ENCODE peak calls at places on chromosome 9, in four cellular contexts. One of them, this sample, is unnamed.
A peak's percentile ranks its signal among the peaks of the same experiment; 100 is the strongest.

GRCh38 chr9:37408933-37409710 is 13.4 kb upstream of the GRHPR start:
- DNase-seq in OCI-LY7: peak; percentile 100
- DNase-seq in pancreas: no peak
- DNase-seq in SK-N-SH: no peak
- DNase-seq in this sample: peak; percentile 60

GRCh38 chr9:14383296-14383695 is 69.4 kb upstream of the NFIB start:
- DNase-seq in pancreas: no peak
- DNase-seq in OCI-LY7: no peak
- DNase-seq in SK-N-SH: no peak
- DNase-seq in this sample: no peak

GRCh38 chr9:110650261-110650660 is 18.3 kb upstream of the MUSK start:
- DNase-seq in SK-N-SH: no peak
- DNase-seq in OCI-LY7: no peak
- DNase-seq in pancreas: no peak
- DNase-seq in this sample: no peak

GRCh38 chr9:94971378-94972131 is 245.1 kb downstream of the AOPEP start:
- DNase-seq in pancreas: no peak
- DNase-seq in OCI-LY7: no peak
- DNase-seq in SK-N-SH: peak; percentile 65
- DNase-seq in this sample: no peak

GRCh38 chr9:1978941-1979340 is 36.2 kb upstream of the SMARCA2 start:
- DNase-seq in SK-N-SH: peak; percentile 7
- DNase-seq in OCI-LY7: no peak
- DNase-seq in pancreas: peak; percentile 61
- DNase-seq in this sample: no peak

GRCh38 chr9:2390028-2390427 is 231.6 kb upstream of the VLDLR start:
- DNase-seq in pancreas: no peak
- DNase-seq in OCI-LY7: no peak
- DNase-seq in SK-N-SH: no peak
- DNase-seq in this sample: no peak

GRCh38 chr9:96651626-96652025 is 3.5 kb downstream of the PRXL2C start:
- DNase-seq in pancreas: no peak
- DNase-seq in OCI-LY7: peak; percentile 36
- DNase-seq in SK-N-SH: peak; percentile 48
- DNase-seq in this sample: no peak

GRCh38 chr9:16704096-16704488 is 166.4 kb downstream of the BNC2 start:
- DNase-seq in OCI-LY7: no peak
- DNase-seq in SK-N-SH: no peak
- DNase-seq in pancreas: no peak
- DNase-seq in this sample: no peak

GRCh38 chr9:86741311-86742215 is 205.7 kb downstream of the GAS1 start:
- DNase-seq in OCI-LY7: no peak
- DNase-seq in pancreas: peak; percentile 13
- DNase-seq in SK-N-SH: no peak
- DNase-seq in this sample: no peak

GRCh38 chr9:14314424-14314928 is 535 bp upstream of the NFIB start:
- DNase-seq in OCI-LY7: peak; percentile 64
- DNase-seq in pancreas: peak; percentile 80
- DNase-seq in SK-N-SH: peak; percentile 74
- DNase-seq in this sample: peak; percentile 73

GRCh38 chr9:121498487-121499176 is 1.0 kb downstream of the GGTA1 start:
- DNase-seq in pancreas: no peak
- DNase-seq in SK-N-SH: peak; percentile 47
- DNase-seq in OCI-LY7: peak; percentile 13
- DNase-seq in this sample: peak; percentile 42

GRCh38 chr9:128117613-128118471 is 9.7 kb downstream of the PTGES2 start:
- DNase-seq in pancreas: peak; percentile 89
- DNase-seq in OCI-LY7: peak; percentile 92
- DNase-seq in SK-N-SH: peak; percentile 91
- DNase-seq in this sample: peak; percentile 95

GRCh38 chr9:12771891-12772290 is 2.9 kb upstream of the LURAP1L start:
- DNase-seq in OCI-LY7: no peak
- DNase-seq in SK-N-SH: no peak
- DNase-seq in pancreas: no peak
- DNase-seq in this sample: no peak

GRCh38 chr9:24986331-24986730 is 440.6 kb upstream of the IZUMO3 start:
- DNase-seq in SK-N-SH: no peak
- DNase-seq in OCI-LY7: no peak
- DNase-seq in pancreas: no peak
- DNase-seq in this sample: no peak

GRCh38 chr9:112601646-112602045 is 115.0 kb downstream of the KIAA1958 start:
- DNase-seq in pancreas: no peak
- DNase-seq in SK-N-SH: no peak
- DNase-seq in OCI-LY7: no peak
- DNase-seq in this sample: no peak

GRCh38 chr9:120767451-120767850 is 25.8 kb downstream of the FBXW2 start:
- DNase-seq in SK-N-SH: no peak
- DNase-seq in OCI-LY7: no peak
- DNase-seq in pancreas: no peak
- DNase-seq in this sample: no peak

GRCh38 chr9:133855802-133856592 is 117.8 kb upstream of the SARDH start:
- DNase-seq in OCI-LY7: no peak
- DNase-seq in pancreas: peak; percentile 53
- DNase-seq in SK-N-SH: no peak
- DNase-seq in this sample: no peak

GRCh38 chr9:95102001-95102433 is 215.5 kb downstream of the FANCC start:
- DNase-seq in pancreas: no peak
- DNase-seq in OCI-LY7: no peak
- DNase-seq in SK-N-SH: no peak
- DNase-seq in this sample: no peak

GRCh38 chr9:81103597-81104471 is 585.5 kb downstream of the TLE1 start:
- DNase-seq in OCI-LY7: no peak
- DNase-seq in pancreas: no peak
- DNase-seq in SK-N-SH: peak; percentile 10
- DNase-seq in this sample: no peak

GRCh38 chr9:133701321-133701980 is 36.7 kb downstream of the SARDH start:
- DNase-seq in pancreas: no peak
- DNase-seq in SK-N-SH: no peak
- DNase-seq in OCI-LY7: peak; percentile 53
- DNase-seq in this sample: no peak

GRCh38 chr9:14433841-14434511 is 120.0 kb upstream of the NFIB start:
- DNase-seq in SK-N-SH: no peak
- DNase-seq in OCI-LY7: peak; percentile 39
- DNase-seq in pancreas: no peak
- DNase-seq in this sample: no peak

GRCh38 chr9:78150312-78150982 is 85.4 kb upstream of the CEP78 start:
- DNase-seq in SK-N-SH: no peak
- DNase-seq in pancreas: no peak
- DNase-seq in OCI-LY7: no peak
- DNase-seq in this sample: no peak

GRCh38 chr9:96486351-96487029 is 36.5 kb downstream of the HABP4 start:
- DNase-seq in SK-N-SH: peak; percentile 65
- DNase-seq in pancreas: no peak
- DNase-seq in OCI-LY7: no peak
- DNase-seq in this sample: no peak

GRCh38 chr9:77851862-77852602 is 179.6 kb downstream of the GNAQ start:
- DNase-seq in SK-N-SH: peak; percentile 14
- DNase-seq in pancreas: no peak
- DNase-seq in OCI-LY7: no peak
- DNase-seq in this sample: peak; percentile 35

GRCh38 chr9:15189491-15189890 is 117.5 kb downstream of the TTC39B start:
- DNase-seq in OCI-LY7: no peak
- DNase-seq in pancreas: no peak
- DNase-seq in SK-N-SH: no peak
- DNase-seq in this sample: no peak

GRCh38 chr9:79357620-79358019 is 214.1 kb upstream of the TLE4 start:
- DNase-seq in OCI-LY7: no peak
- DNase-seq in SK-N-SH: no peak
- DNase-seq in pancreas: peak; percentile 9
- DNase-seq in this sample: no peak

GRCh38 chr9:89633404-89633803 is 28.6 kb downstream of the GADD45G start:
- DNase-seq in OCI-LY7: no peak
- DNase-seq in SK-N-SH: no peak
- DNase-seq in pancreas: no peak
- DNase-seq in this sample: no peak

GRCh38 chr9:120715331-120715924 is 1.2 kb upstream of the MEGF9 start:
- DNase-seq in OCI-LY7: no peak
- DNase-seq in pancreas: no peak
- DNase-seq in SK-N-SH: peak; percentile 53
- DNase-seq in this sample: peak; percentile 43

GRCh38 chr9:116482740-116483139 is 204.4 kb upstream of the TRIM32 start:
- DNase-seq in SK-N-SH: no peak
- DNase-seq in pancreas: no peak
- DNase-seq in OCI-LY7: no peak
- DNase-seq in this sample: no peak

GRCh38 chr9:121640076-121640475 is 11.4 kb upstream of the DAB2IP start:
- DNase-seq in SK-N-SH: peak; percentile 75
- DNase-seq in OCI-LY7: peak; percentile 61
- DNase-seq in pancreas: peak; percentile 40
- DNase-seq in this sample: no peak

GRCh38 chr9:132673355-132673754 is 3.1 kb downstream of the GTF3C4 start:
- DNase-seq in pancreas: no peak
- DNase-seq in SK-N-SH: peak; percentile 53
- DNase-seq in OCI-LY7: peak; percentile 47
- DNase-seq in this sample: no peak

GRCh38 chr9:132670816-132671371 is 630 bp downstream of the GTF3C4 start:
- DNase-seq in pancreas: peak; percentile 10
- DNase-seq in OCI-LY7: peak; percentile 21
- DNase-seq in SK-N-SH: peak; percentile 70
- DNase-seq in this sample: peak; percentile 33

GRCh38 chr9:132671620-132672412 is 1.6 kb downstream of the GTF3C4 start:
- DNase-seq in OCI-LY7: no peak
- DNase-seq in SK-N-SH: no peak
- DNase-seq in pancreas: no peak
- DNase-seq in this sample: no peak

GRCh38 chr9:132670359-132670815 is at the start of gene GTF3C4:
- DNase-seq in SK-N-SH: peak; percentile 94
- DNase-seq in OCI-LY7: peak; percentile 91
- DNase-seq in pancreas: peak; percentile 76
- DNase-seq in this sample: peak; percentile 91

DNA sequence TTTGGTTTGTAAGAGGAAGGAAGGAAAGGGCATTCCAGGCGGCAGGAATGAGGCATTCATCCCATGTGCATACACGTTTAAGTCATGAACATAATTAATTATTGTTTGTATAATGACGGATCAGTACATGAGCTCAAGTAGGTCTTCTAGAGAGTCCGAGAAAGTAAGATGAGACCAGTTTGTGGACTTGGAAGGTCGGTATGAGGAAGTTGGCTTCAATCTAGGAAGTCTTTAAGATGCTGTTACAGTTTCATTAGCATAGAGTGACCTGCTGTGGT is 2.1 kb downstream of the GTF3C4 start:
- DNase-seq in pancreas: no peak
- DNase-seq in OCI-LY7: no peak
- DNase-seq in SK-N-SH: no peak
- DNase-seq in this sample: no peak
- H3K27ac ChIP-seq in pancreas: no peak overlapping the region
- H3K27ac ChIP-seq in OCI-LY7: no peak overlapping the region
- H3K27ac ChIP-seq in SK-N-SH: no peak overlapping the region
- H3K27ac ChIP-seq in this sample: no peak overlapping the region

GRCh38 chr9:123093141-123093540 is 59.7 kb downstream of the GPR21 start:
- DNase-seq in pancreas: no peak
- DNase-seq in OCI-LY7: no peak
- DNase-seq in SK-N-SH: no peak
- DNase-seq in this sample: no peak
- H3K36me3 ChIP-seq in pancreas: no peaks in the 10 kb centered on the region
- H3K36me3 ChIP-seq in OCI-LY7: peaks cover 75% of the 10 kb centered on the region
- H3K36me3 ChIP-seq in SK-N-SH: peaks cover 68% of the 10 kb centered on the region
- H3K36me3 ChIP-seq in this sample: peaks cover 37% of the 10 kb centered on the region

GRCh38 chr9:87796232-87796631 is 70.3 kb downstream of the CTSL start:
- DNase-seq in SK-N-SH: no peak
- DNase-seq in pancreas: no peak
- DNase-seq in OCI-LY7: no peak
- DNase-seq in this sample: peak; percentile 37

GRCh38 chr9:87798276-87798833 is 72.4 kb downstream of the CTSL start:
- DNase-seq in OCI-LY7: no peak
- DNase-seq in SK-N-SH: no peak
- DNase-seq in pancreas: no peak
- DNase-seq in this sample: no peak

GRCh38 chr9:87795178-87795577 is 69.3 kb downstream of the CTSL start:
- DNase-seq in SK-N-SH: no peak
- DNase-seq in OCI-LY7: no peak
- DNase-seq in pancreas: no peak
- DNase-seq in this sample: no peak

GRCh38 chr9:87792831-87793288 is 66.9 kb downstream of the CTSL start:
- DNase-seq in pancreas: peak; percentile 10
- DNase-seq in SK-N-SH: no peak
- DNase-seq in OCI-LY7: peak; percentile 6
- DNase-seq in this sample: no peak

GRCh38 chr9:87793292-87793691 is 67.4 kb downstream of the CTSL start:
- DNase-seq in OCI-LY7: no peak
- DNase-seq in SK-N-SH: no peak
- DNase-seq in pancreas: no peak
- DNase-seq in this sample: no peak
- H3K27ac ChIP-seq in OCI-LY7: no peak overlapping the region
- H3K27ac ChIP-seq in SK-N-SH: no peak overlapping the region
- H3K27ac ChIP-seq in pancreas: no peak overlapping the region
- H3K27ac ChIP-seq in this sample: peak overlapping the region; percentile 78

DNA sequence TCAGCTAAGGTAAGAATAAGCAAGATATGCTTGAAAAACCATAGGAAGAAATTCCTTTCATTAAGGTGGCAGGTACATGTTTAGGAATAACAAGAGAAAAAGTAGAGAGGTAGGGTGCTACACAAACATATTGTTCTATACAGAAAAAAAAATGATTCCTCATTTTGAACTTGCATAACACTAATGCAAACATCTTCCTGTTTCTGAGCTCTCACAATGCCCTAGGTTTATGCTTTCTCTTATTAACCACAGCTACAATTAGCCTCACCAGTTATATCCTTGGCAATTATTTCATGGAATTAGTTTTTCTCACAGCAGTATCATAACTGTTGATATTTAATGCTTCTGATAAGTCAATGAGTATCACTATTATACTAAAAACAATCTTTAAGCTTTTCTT is 20.7 kb downstream of the CEMIP2 start:
- DNase-seq in pancreas: no peak
- DNase-seq in OCI-LY7: no peak
- DNase-seq in SK-N-SH: no peak
- DNase-seq in this sample: no peak
- H3K36me3 ChIP-seq in pancreas: no peaks in the 10 kb centered on the region
- H3K36me3 ChIP-seq in OCI-LY7: no peaks in the 10 kb centered on the region
- H3K36me3 ChIP-seq in SK-N-SH: no peaks in the 10 kb centered on the region
- H3K36me3 ChIP-seq in this sample: peaks cover 9% of the 10 kb centered on the region

DNA sequence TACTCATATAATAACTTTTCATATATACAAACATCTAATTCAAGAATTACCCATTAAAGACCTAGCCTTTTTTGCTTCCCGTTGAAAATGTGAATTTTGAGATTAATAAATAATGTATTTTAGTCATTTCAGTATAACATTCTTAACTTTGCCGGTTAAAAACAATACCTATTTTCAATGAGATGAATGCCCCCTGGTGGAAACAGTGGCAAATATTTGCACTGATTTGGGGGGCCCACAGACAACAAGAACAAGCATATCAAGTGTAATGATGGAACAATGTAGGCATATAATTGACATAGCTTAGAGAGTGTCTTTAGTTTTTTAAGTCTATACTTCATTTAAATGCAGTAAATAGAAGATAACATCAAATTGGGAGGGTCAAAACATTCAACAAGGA is 111.9 kb downstream of the NTRK2 start:
- DNase-seq in OCI-LY7: peak; percentile 16
- DNase-seq in SK-N-SH: peak; percentile 15
- DNase-seq in pancreas: no peak
- DNase-seq in this sample: no peak
- H3K27ac ChIP-seq in OCI-LY7: no peak overlapping the region
- H3K27ac ChIP-seq in SK-N-SH: no peak overlapping the region
- H3K27ac ChIP-seq in pancreas: no peak overlapping the region
- H3K27ac ChIP-seq in this sample: no peak overlapping the region